ENCODE peak calls at places on chromosomes 13 and 19, in four cellular contexts. G, S, U and O are unnamed samples.

GRCh38 chr13:73440296-73440895 is 381.6 kb downstream of the KLF5 start:
- DNase-seq in G (no peak), S (no peak), U (peak; percentile 39), O (peak; percentile 41)

GRCh38 chr13:77891486-77891885 is 27.1 kb downstream of the EDNRB start:
- DNase-seq in G (no peak), S (no peak), U (no peak), O (no peak)

GRCh38 chr19:49335071-49335783 is at the start of gene CD37:
- DNase-seq in G (no peak), S (no peak), U (no peak), O (peak; percentile 31)

GRCh38 chr19:31223805-31224534 is 125.3 kb downstream of the TSHZ3 start:
- DNase-seq in G (no peak), S (no peak), U (no peak), O (no peak)

GRCh38 chr13:94966380-94966779 is 254.0 kb upstream of the SOX21 start:
- DNase-seq in G (no peak), S (no peak), U (no peak), O (no peak)

GRCh38 chr19:18683955-18684641 is 618 bp downstream of the CRTC1 start:
- DNase-seq in G (no peak), S (no peak), U (no peak), O (no peak)

GRCh38 chr19:54804101-54804500 is 691 bp downstream of the KIR2DL4 start:
- DNase-seq in G (no peak), S (no peak), U (no peak), O (no peak)

GRCh38 chr13:49112782-49113525 is 107.2 kb upstream of the MLNR start:
- DNase-seq in G (no peak), S (no peak), U (no peak), O (no peak)

GRCh38 chr13:48818495-48818961 is 157.2 kb upstream of the FNDC3A start:
- DNase-seq in G (no peak), S (no peak), U (no peak), O (no peak)

GRCh38 chr19:18297308-18297707 is 15.9 kb upstream of the JUND start:
- DNase-seq in G (no peak), S (no peak), U (no peak), O (no peak)

GRCh38 chr19:5246554-5247155 is 94.0 kb downstream of the PTPRS start:
- DNase-seq in G (no peak), S (no peak), U (no peak), O (no peak)

GRCh38 chr19:18660051-18660910 is 23.2 kb upstream of the CRTC1 start:
- DNase-seq in G (peak; percentile 69), S (peak; percentile 53), U (no peak), O (no peak)

GRCh38 chr13:49271264-49271663 is 23.5 kb downstream of the CDADC1 start:
- DNase-seq in G (no peak), S (no peak), U (no peak), O (no peak)

GRCh38 chr19:17680235-17680722 is 7.9 kb downstream of the UNC13A start:
- DNase-seq in G (peak; percentile 88), S (peak; percentile 60), U (peak; percentile 50), O (peak; percentile 24)

GRCh38 chr19:17777840-17778620 is 16.9 kb upstream of the B3GNT3 start:
- DNase-seq in G (no peak), S (no peak), U (peak; percentile 90), O (peak; percentile 96)

GRCh38 chr13:29964181-29964845 is 113.9 kb upstream of the UBL3 start:
- DNase-seq in G (no peak), S (no peak), U (no peak), O (no peak)

GRCh38 chr19:4550479-4551050 is 8.9 kb downstream of the SEMA6B start:
- DNase-seq in G (no peak), S (no peak), U (no peak), O (no peak)

GRCh38 chr19:4441994-4442845 is 15.4 kb downstream of the UBXN6 start:
- DNase-seq in G (no peak), S (no peak), U (no peak), O (no peak)

GRCh38 chr19:15149704-15150103 is 42.5 kb downstream of the SYDE1 start:
- DNase-seq in G (no peak), S (no peak), U (no peak), O (no peak)

GRCh38 chr13:76000131-76000530 is 364.0 kb downstream of the LMO7 start:
- DNase-seq in G (no peak), S (no peak), U (no peak), O (no peak)

GRCh38 chr19:11227201-11227886 is 12.1 kb upstream of the ANGPTL8 start:
- DNase-seq in G (no peak), S (no peak), U (peak; percentile 62), O (peak; percentile 28)

GRCh38 chr19:6362351-6362801 is 1.0 kb downstream of the CLPP start:
- DNase-seq in G (no peak), S (no peak), U (no peak), O (no peak)

GRCh38 chr13:110307697-110308376 is 753 bp downstream of the COL4A2 start:
- DNase-seq in G (no peak), S (no peak), U (no peak), O (no peak)

GRCh38 chr19:51690359-51691121 is 2.6 kb upstream of the SPACA6 start:
- DNase-seq in G (peak; percentile 75), S (no peak), U (no peak), O (peak; percentile 49)

GRCh38 chr19:30319411-30319810 is 52.8 kb upstream of the ZNF536 start:
- DNase-seq in G (no peak), S (no peak), U (no peak), O (no peak)

GRCh38 chr13:24502567-24503375 is 9.8 kb downstream of the PARP4 start:
- DNase-seq in G (no peak), S (no peak), U (peak; percentile 29), O (peak; percentile 53)

GRCh38 chr19:18804643-18805042 is 13.5 kb upstream of the COMP start:
- DNase-seq in G (no peak), S (no peak), U (no peak), O (no peak)

GRCh38 chr19:4707956-4708650 is 15.5 kb downstream of the DPP9 start:
- DNase-seq in G (peak; percentile 61), S (no peak), U (no peak), O (no peak)

GRCh38 chr13:80612804-80613203 is 271.9 kb upstream of the SPRY2 start:
- DNase-seq in G (no peak), S (no peak), U (no peak), O (no peak)

GRCh38 chr19:1811472-1811894 is 593 bp downstream of the ATP8B3 start:
- DNase-seq in G (peak; percentile 42), S (peak; percentile 58), U (peak; percentile 90), O (peak; percentile 67)

GRCh38 chr19:6718741-6719539 is 1.5 kb downstream of the C3 start:
- DNase-seq in G (no peak), S (no peak), U (peak; percentile 79), O (no peak)

GRCh38 chr19:54882758-54883157 is 8.7 kb downstream of the FCAR start:
- DNase-seq in G (no peak), S (no peak), U (no peak), O (no peak)

GRCh38 chr13:65914707-65915106 is 1315.4 kb downstream of the PCDH9 start:
- DNase-seq in G (no peak), S (no peak), U (no peak), O (no peak)

GRCh38 chr19:19064811-19065745 is 1.3 kb downstream of the SLC25A42 start:
- DNase-seq in G (no peak), S (no peak), U (no peak), O (peak; percentile 47)

GRCh38 chr13:80399340-80400163 is 58.6 kb upstream of the SPRY2 start:
- DNase-seq in G (no peak), S (no peak), U (no peak), O (no peak)

GRCh38 chr19:10120538-10121198 is 969 bp upstream of the EIF3G start:
- DNase-seq in G (no peak), S (no peak), U (no peak), O (no peak)

GRCh38 chr19:11041966-11042627 is 47.2 kb upstream of the LDLR start:
- DNase-seq in G (no peak), S (no peak), U (no peak), O (no peak)

GRCh38 chr13:95629071-95629470 is 15.4 kb downstream of the DZIP1 start:
- DNase-seq in G (no peak), S (no peak), U (no peak), O (no peak)

GRCh38 chr13:19172647-19173030 is 9.0 kb downstream of the TUBA3C start:
- DNase-seq in G (no peak), S (no peak), U (no peak), O (no peak)
- H3K9me3 ChIP-seq in G (no peaks in the 10 kb centered on the region), S (no peaks in the 10 kb centered on the region), U (no peaks in the 10 kb centered on the region), O (no peaks in the 10 kb centered on the region)

GRCh38 chr13:28531195-28531955 is 36.4 kb upstream of the FLT1 start:
- DNase-seq in G (peak; percentile 80), S (no peak), U (no peak), O (peak; percentile 33)

GRCh38 chr13:28528848-28529247 is 33.9 kb upstream of the FLT1 start:
- DNase-seq in G (no peak), S (no peak), U (no peak), O (no peak)

GRCh38 chr13:28530729-28531194 is 35.8 kb upstream of the FLT1 start:
- DNase-seq in G (no peak), S (no peak), U (no peak), O (no peak)

GRCh38 chr13:28528388-28528787 is 33.5 kb upstream of the FLT1 start:
- DNase-seq in G (no peak), S (no peak), U (no peak), O (no peak)

DNA sequence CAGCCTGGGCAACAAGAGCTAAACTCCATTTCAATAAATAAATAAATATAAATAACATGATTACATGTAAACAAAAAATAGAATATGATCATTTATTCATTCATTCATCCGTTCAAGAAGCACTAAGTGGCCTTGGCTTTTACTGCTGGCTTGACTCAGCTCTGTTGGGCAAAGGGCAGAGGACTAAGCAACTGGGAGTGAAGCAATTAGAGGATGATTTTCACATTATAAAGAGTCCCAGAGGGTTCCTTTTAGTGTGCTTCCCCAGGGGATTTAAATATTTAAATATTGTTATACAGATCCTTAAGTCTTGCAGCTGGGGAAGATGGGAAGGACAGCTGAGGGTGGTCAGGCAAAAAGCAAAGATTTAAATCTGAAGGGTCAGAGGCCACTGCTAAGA is 34.9 kb upstream of the FLT1 start:
- DNase-seq in G (no peak), S (no peak), U (no peak), O (no peak)
- H3K27me3 ChIP-seq in G (no peaks in the 10 kb centered on the region), S (no peaks in the 10 kb centered on the region), U (no peaks in the 10 kb centered on the region), O (peaks cover 9% of the 10 kb centered on the region)

GRCh38 chr13:32383836-32384618 is 43.9 kb downstream of the N4BP2L1 start:
- DNase-seq in G (no peak), S (no peak), U (no peak), O (no peak)
- H3K36me3 ChIP-seq in G (no peaks in the 10 kb centered on the region), S (no peaks in the 10 kb centered on the region), U (peaks cover 17% of the 10 kb centered on the region), O (no peaks in the 10 kb centered on the region)

DNA sequence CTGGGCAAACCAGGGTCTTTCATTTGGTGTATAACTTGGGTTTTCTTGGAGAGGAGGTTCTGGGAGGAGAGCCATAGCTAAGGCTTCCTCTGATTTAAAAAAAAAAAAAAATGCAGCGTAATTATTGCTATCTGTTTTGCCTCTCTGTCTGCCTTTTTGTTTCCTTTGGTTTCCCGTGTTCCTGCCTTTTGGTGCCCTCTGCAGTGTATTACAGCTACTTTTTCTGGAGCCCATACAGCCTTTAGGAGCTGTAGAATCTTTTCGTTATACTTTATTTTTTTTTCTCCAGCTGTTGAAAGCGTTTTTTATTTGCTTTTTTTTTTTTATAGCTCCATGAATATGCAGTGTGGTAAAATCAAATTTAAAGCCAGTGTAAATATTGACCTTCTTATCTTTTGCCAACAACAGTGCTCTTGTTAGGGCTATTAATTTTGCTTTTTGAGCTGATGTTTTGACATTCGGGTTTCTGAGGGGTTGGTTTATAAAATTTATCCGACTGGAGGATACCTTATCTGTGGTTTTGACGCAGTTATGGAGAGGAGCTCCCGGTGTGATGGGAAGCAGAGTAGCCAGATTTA is 38.1 kb downstream of the ZNF493 start:
- DNase-seq in G (no peak), S (no peak), U (no peak), O (no peak)
- H3K9me3 ChIP-seq in G (no peaks in the 10 kb centered on the region), S (peaks cover 12% of the 10 kb centered on the region), U (no peaks in the 10 kb centered on the region), O (no peaks in the 10 kb centered on the region)